ENCODE peak calls at places on chromosomes 12 and 14, in seven cellular contexts. One of them, this sample, is unnamed. For H3K4me1, the result is how much of the 10 kb centered on the place peaks cover.

GRCh38 chr12:124464062-124464461 is 103.3 kb downstream of the NCOR2 start:
- DNase-seq in body of pancreas: peak
- DNase-seq in transverse colon: no peak
- DNase-seq in stomach: no peak
- DNase-seq in astrocyte: no peak
- DNase-seq in GM23338: no peak
- DNase-seq in pancreas: no peak
- DNase-seq in this sample: no peak

GRCh38 chr12:12521923-12522322 is 40.7 kb downstream of the DUSP16 start:
- DNase-seq in body of pancreas: no peak
- DNase-seq in transverse colon: no peak
- DNase-seq in stomach: no peak
- DNase-seq in astrocyte: no peak
- DNase-seq in GM23338: peak
- DNase-seq in pancreas: no peak
- DNase-seq in this sample: no peak

GRCh38 chr14:63134801-63135200 is 69.4 kb upstream of the RHOJ start:
- DNase-seq in body of pancreas: no peak
- DNase-seq in transverse colon: no peak
- DNase-seq in stomach: no peak
- DNase-seq in astrocyte: peak
- DNase-seq in GM23338: peak
- DNase-seq in pancreas: no peak
- DNase-seq in this sample: no peak

GRCh38 chr14:52906141-52906601 is 44.7 kb downstream of the FERMT2 start:
- DNase-seq in body of pancreas: no peak
- DNase-seq in transverse colon: no peak
- DNase-seq in stomach: no peak
- DNase-seq in astrocyte: peak
- DNase-seq in GM23338: no peak
- DNase-seq in pancreas: no peak
- DNase-seq in this sample: peak

GRCh38 chr14:76765461-76765931 is 4.2 kb downstream of the VASH1 start:
- DNase-seq in body of pancreas: no peak
- DNase-seq in transverse colon: no peak
- DNase-seq in stomach: no peak
- DNase-seq in astrocyte: no peak
- DNase-seq in GM23338: no peak
- DNase-seq in pancreas: no peak
- DNase-seq in this sample: no peak

GRCh38 chr12:107329569-107330324 is 236.4 kb upstream of the CRY1 start:
- DNase-seq in body of pancreas: no peak
- DNase-seq in transverse colon: no peak
- DNase-seq in stomach: no peak
- DNase-seq in astrocyte: no peak
- DNase-seq in GM23338: no peak
- DNase-seq in pancreas: no peak
- DNase-seq in this sample: peak

GRCh38 chr12:128571906-128572305 is 251.9 kb downstream of the SLC15A4 start:
- DNase-seq in body of pancreas: no peak
- DNase-seq in transverse colon: no peak
- DNase-seq in stomach: no peak
- DNase-seq in astrocyte: no peak
- DNase-seq in GM23338: no peak
- DNase-seq in pancreas: no peak
- DNase-seq in this sample: no peak

GRCh38 chr12:85955127-85955526 is 81.0 kb downstream of the NTS start:
- DNase-seq in body of pancreas: no peak
- DNase-seq in transverse colon: no peak
- DNase-seq in stomach: no peak
- DNase-seq in astrocyte: no peak
- DNase-seq in GM23338: peak
- DNase-seq in pancreas: no peak
- DNase-seq in this sample: no peak

GRCh38 chr14:81710232-81710845 is 176.7 kb upstream of the SEL1L start:
- DNase-seq in body of pancreas: peak
- DNase-seq in transverse colon: no peak
- DNase-seq in stomach: no peak
- DNase-seq in astrocyte: no peak
- DNase-seq in GM23338: peak
- DNase-seq in pancreas: peak
- DNase-seq in this sample: peak

GRCh38 chr12:94208433-94208921 is 60.1 kb downstream of the PLXNC1 start:
- DNase-seq in body of pancreas: no peak
- DNase-seq in transverse colon: no peak
- DNase-seq in stomach: no peak
- DNase-seq in astrocyte: no peak
- DNase-seq in GM23338: no peak
- DNase-seq in pancreas: no peak
- DNase-seq in this sample: no peak

GRCh38 chr14:51118993-51119392 is 24.1 kb upstream of the TRIM9 start:
- DNase-seq in body of pancreas: no peak
- DNase-seq in transverse colon: no peak
- DNase-seq in stomach: no peak
- DNase-seq in astrocyte: no peak
- DNase-seq in GM23338: no peak
- DNase-seq in pancreas: no peak
- DNase-seq in this sample: peak

GRCh38 chr14:64074961-64075619 is 219.1 kb downstream of the ESR2 start:
- DNase-seq in body of pancreas: no peak
- DNase-seq in transverse colon: no peak
- DNase-seq in stomach: no peak
- DNase-seq in astrocyte: peak
- DNase-seq in GM23338: no peak
- DNase-seq in pancreas: no peak
- DNase-seq in this sample: peak

GRCh38 chr12:73950506-73950905 is 587.1 kb upstream of the ATXN7L3B start:
- DNase-seq in body of pancreas: no peak
- DNase-seq in transverse colon: no peak
- DNase-seq in stomach: no peak
- DNase-seq in astrocyte: no peak
- DNase-seq in GM23338: no peak
- DNase-seq in pancreas: no peak
- DNase-seq in this sample: no peak

GRCh38 chr14:68823434-68824206 is 30.8 kb upstream of the ZFP36L1 start:
- DNase-seq in body of pancreas: peak
- DNase-seq in transverse colon: no peak
- DNase-seq in stomach: no peak
- DNase-seq in astrocyte: no peak
- DNase-seq in GM23338: no peak
- DNase-seq in pancreas: no peak
- DNase-seq in this sample: no peak

GRCh38 chr12:106976013-106976658 is 10.8 kb downstream of the MTERF2 start:
- DNase-seq in body of pancreas: no peak
- DNase-seq in transverse colon: no peak
- DNase-seq in stomach: no peak
- DNase-seq in astrocyte: peak
- DNase-seq in GM23338: no peak
- DNase-seq in pancreas: no peak
- DNase-seq in this sample: no peak

GRCh38 chr14:22848391-22849164 is 12.2 kb downstream of the MMP14 start:
- DNase-seq in body of pancreas: peak
- DNase-seq in transverse colon: peak
- DNase-seq in stomach: peak
- DNase-seq in astrocyte: peak
- DNase-seq in GM23338: peak
- DNase-seq in pancreas: no peak
- DNase-seq in this sample: peak

GRCh38 chr12:9634177-9634803 is 26.6 kb upstream of the KLRB1 start:
- DNase-seq in body of pancreas: peak
- DNase-seq in transverse colon: peak
- DNase-seq in stomach: peak
- DNase-seq in astrocyte: no peak
- DNase-seq in GM23338: peak
- DNase-seq in pancreas: peak
- DNase-seq in this sample: peak

DNA sequence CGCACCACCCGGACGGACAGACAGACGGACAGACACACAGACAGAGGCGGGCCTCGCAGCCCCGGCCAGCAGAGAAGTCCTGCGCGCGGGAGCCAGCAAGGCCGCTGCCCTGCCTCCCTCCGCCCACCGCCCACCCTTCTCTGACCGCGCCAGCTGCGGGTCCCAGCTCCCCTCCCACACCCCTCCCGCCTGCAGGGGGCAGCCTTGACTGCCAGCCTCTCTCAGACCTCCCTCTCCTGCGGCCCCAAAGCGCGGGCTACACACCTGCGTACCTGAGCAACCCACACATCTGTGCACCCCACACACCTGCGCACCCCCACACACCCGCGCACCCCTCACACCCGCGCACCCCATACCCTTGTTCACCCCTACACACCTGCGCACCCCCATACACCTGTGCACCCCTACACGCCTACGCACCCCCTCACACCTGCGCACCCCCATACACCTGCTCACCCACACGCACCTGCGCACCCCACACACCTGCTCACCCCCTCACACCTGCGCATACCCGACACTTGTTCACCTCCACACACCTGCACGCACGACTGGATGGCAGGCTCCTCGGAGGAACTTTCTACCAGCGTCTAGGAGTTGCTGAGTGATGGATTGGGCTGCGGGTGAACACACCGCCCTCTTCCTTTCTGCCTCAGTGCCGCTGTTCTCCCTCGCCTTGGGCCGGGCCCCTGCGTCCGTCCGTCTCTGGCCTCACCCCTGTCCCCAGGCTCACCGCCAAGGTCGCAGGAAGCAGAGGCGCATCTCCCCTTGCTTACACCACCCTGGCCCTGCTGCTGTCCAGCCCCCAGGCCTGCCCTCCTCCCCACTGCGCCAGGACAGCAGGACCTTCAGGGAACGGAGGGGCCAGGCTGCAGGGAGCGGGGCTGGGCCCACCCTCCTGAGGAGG is 20.8 kb upstream of the TMEM106C start:
- DNase-seq in body of pancreas: peak
- DNase-seq in transverse colon: no peak
- DNase-seq in stomach: peak
- DNase-seq in astrocyte: no peak
- DNase-seq in GM23338: peak
- DNase-seq in pancreas: no peak
- DNase-seq in this sample: no peak
- TF ChIP-seq CTCF in body of pancreas: peak
- TF ChIP-seq CTCF in transverse colon: no peak
- TF ChIP-seq CTCF in stomach: no peak
- TF ChIP-seq CTCF in astrocyte: no peak
- TF ChIP-seq CTCF in GM23338: peak
- TF ChIP-seq CTCF in pancreas: no peak
- TF ChIP-seq CTCF in this sample: peak

DNA sequence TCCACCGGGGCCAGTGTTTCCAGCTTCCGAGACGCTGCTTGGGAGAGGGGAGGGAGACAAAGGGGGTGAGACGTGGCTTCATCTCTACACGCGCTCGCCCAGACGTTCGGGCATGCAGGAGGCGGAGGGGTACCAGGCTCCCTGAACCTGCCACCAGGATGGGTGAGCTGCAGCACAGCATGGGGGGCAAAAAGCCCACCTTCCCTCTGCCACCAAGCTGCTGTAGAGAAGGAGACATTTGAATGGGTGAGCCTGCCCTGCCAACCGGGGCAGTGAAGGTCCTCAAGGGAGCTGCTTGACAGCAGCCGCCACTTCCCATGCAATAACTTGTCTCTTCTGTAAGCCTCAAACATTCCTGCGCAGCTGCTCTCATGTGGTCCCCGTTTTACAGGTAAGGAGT is 78.4 kb upstream of the DICER1 start:
- DNase-seq in body of pancreas: no peak
- DNase-seq in transverse colon: no peak
- DNase-seq in stomach: no peak
- DNase-seq in astrocyte: no peak
- DNase-seq in GM23338: no peak
- DNase-seq in pancreas: no peak
- DNase-seq in this sample: no peak
- H3K4me1 ChIP-seq in body of pancreas: half or more
- H3K4me1 ChIP-seq in transverse colon: under half
- H3K4me1 ChIP-seq in stomach: under half
- H3K4me1 ChIP-seq in astrocyte: under half
- H3K4me1 ChIP-seq in GM23338: under half
- H3K4me1 ChIP-seq in pancreas: under half
- H3K4me1 ChIP-seq in this sample: under half

GRCh38 chr12:54138219-54138618 is 50.6 kb downstream of the SMUG1 start:
- DNase-seq in body of pancreas: no peak
- DNase-seq in transverse colon: no peak
- DNase-seq in stomach: no peak
- DNase-seq in astrocyte: no peak
- DNase-seq in GM23338: no peak
- DNase-seq in pancreas: no peak
- DNase-seq in this sample: no peak

GRCh38 chr12:54139030-54139429 is 49.8 kb downstream of the SMUG1 start:
- DNase-seq in body of pancreas: no peak
- DNase-seq in transverse colon: no peak
- DNase-seq in stomach: no peak
- DNase-seq in astrocyte: no peak
- DNase-seq in GM23338: no peak
- DNase-seq in pancreas: no peak
- DNase-seq in this sample: no peak

GRCh38 chr12:54134850-54135249 is 53.9 kb downstream of the SMUG1 start:
- DNase-seq in body of pancreas: no peak
- DNase-seq in transverse colon: no peak
- DNase-seq in stomach: no peak
- DNase-seq in astrocyte: no peak
- DNase-seq in GM23338: no peak
- DNase-seq in pancreas: no peak
- DNase-seq in this sample: no peak

GRCh38 chr12:54135621-54136027 is 53.2 kb downstream of the SMUG1 start:
- DNase-seq in body of pancreas: no peak
- DNase-seq in transverse colon: no peak
- DNase-seq in stomach: peak
- DNase-seq in astrocyte: no peak
- DNase-seq in GM23338: no peak
- DNase-seq in pancreas: no peak
- DNase-seq in this sample: no peak

DNA sequence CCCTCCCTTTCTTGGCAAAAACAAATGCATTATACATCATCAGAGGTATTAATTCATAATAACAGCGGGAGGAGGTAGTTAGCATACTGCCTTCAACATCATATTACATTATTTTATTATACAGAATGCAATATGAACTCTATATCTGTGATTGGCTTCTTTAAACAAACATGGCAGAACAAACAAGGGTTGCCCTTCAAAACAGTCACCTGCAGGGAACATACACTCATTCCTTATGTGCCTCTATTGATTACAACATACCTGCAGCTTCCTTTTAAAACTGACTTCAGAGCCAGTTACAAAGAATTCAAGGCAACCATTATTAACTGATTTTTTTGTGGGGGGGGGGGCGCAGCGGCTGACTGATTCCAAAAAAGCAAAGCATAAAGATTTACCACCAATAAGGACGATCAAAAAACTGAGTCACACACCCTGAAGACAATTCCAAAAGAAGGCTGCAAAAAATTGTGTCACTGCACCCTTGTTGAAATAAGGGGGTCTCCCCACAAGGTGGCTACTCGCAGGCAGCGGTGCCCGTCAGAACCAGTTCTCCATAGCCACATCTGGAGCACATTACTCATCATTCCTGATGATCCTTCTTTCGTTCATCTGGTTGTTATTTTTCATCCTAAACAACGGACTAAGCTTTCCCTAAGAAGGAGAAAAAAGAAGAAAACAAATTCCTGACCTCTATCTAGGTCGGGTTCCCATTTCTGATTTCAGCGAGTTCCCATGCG is 51.8 kb downstream of the SMUG1 start:
- DNase-seq in body of pancreas: no peak
- DNase-seq in transverse colon: no peak
- DNase-seq in stomach: no peak
- DNase-seq in astrocyte: no peak
- DNase-seq in GM23338: no peak
- DNase-seq in pancreas: no peak
- DNase-seq in this sample: no peak
- TF ChIP-seq CTCF in body of pancreas: no peak
- TF ChIP-seq CTCF in transverse colon: no peak
- TF ChIP-seq CTCF in stomach: no peak
- TF ChIP-seq CTCF in astrocyte: no peak
- TF ChIP-seq CTCF in GM23338: peak
- TF ChIP-seq CTCF in pancreas: no peak
- TF ChIP-seq CTCF in this sample: no peak

GRCh38 chr12:132493482-132494178 is 3.7 kb downstream of the FBRSL1 start:
- DNase-seq in body of pancreas: peak
- DNase-seq in transverse colon: no peak
- DNase-seq in stomach: no peak
- DNase-seq in astrocyte: no peak
- DNase-seq in GM23338: no peak
- DNase-seq in pancreas: no peak
- DNase-seq in this sample: no peak
- H3K4me1 ChIP-seq in body of pancreas: half or more
- H3K4me1 ChIP-seq in transverse colon: half or more
- H3K4me1 ChIP-seq in stomach: half or more
- H3K4me1 ChIP-seq in astrocyte: under half
- H3K4me1 ChIP-seq in GM23338: under half
- H3K4me1 ChIP-seq in pancreas: under half
- H3K4me1 ChIP-seq in this sample: under half